ENCODE peak calls at places on chromosome 20, in ten cellular contexts. A is neural progenitor cell; F is cardiac muscle cell; Q is CD8-positive, alpha-beta T cell; C is activated B cell treated with CpG ODN at 0.5 μM for 24 hours; R is adrenal gland; T is progenitor cell of endocrine pancreas; G is stomach; K is astrocyte of the spinal cord; N is choroid plexus epithelial cell. Y is an unnamed sample.

GRCh38 chr20:62008643-62009183 is 57.0 kb downstream of the TAF4 start:
- DNase-seq in C (no peak), R (no peak), Q (no peak), F (no peak), N (no peak), G (no peak), A (no peak), K (no peak), T (no peak), Y (no peak)

GRCh38 chr20:1539816-1540215 is 17.7 kb downstream of the SIRPD start:
- DNase-seq in K (no peak), G (no peak), N (no peak), T (no peak), F (no peak), R (no peak), Q (no peak), A (no peak), C (no peak), Y (no peak)

GRCh38 chr20:16803965-16804792 is 56.0 kb downstream of the OTOR start:
- DNase-seq in T (peak; percentile 54), G (peak; percentile 54), N (peak; percentile 71), K (peak; percentile 47), R (peak; percentile 65), A (peak; percentile 82), Q (no peak), F (peak; percentile 71), C (peak; percentile 24), Y (peak; percentile 80)

GRCh38 chr20:39516964-39517363 is 554.8 kb downstream of the DHX35 start:
- DNase-seq in N (no peak), A (no peak), K (no peak), T (no peak), Q (no peak), G (no peak), R (no peak), F (no peak), C (no peak), Y (no peak)

GRCh38 chr20:63641146-63641791 is 12.0 kb downstream of the STMN3 start:
- DNase-seq in T (no peak), Q (peak; percentile 35), C (no peak), F (no peak), A (no peak), R (no peak), G (no peak), K (peak; percentile 36), N (peak; percentile 50), Y (no peak)

GRCh38 chr20:15616626-15617025 is 956.6 kb downstream of the KIF16B start:
- DNase-seq in A (no peak), N (no peak), R (no peak), G (no peak), Q (no peak), K (no peak), C (no peak), T (no peak), F (no peak), Y (no peak)

GRCh38 chr20:16518068-16518783 is 55.0 kb downstream of the KIF16B start:
- DNase-seq in Q (no peak), R (no peak), T (no peak), K (peak; percentile 41), A (peak; percentile 65), N (peak; percentile 73), G (peak; percentile 52), F (peak; percentile 57), C (no peak), Y (peak; percentile 42)

GRCh38 chr20:13865156-13865555 is 80.3 kb downstream of the NDUFAF5 start:
- DNase-seq in F (no peak), T (no peak), N (no peak), R (no peak), A (no peak), Q (no peak), C (no peak), K (no peak), G (no peak), Y (no peak)

GRCh38 chr20:40961176-40961575 is 67.4 kb upstream of the TOP1 start:
- DNase-seq in T (no peak), R (no peak), K (no peak), F (no peak), N (no peak), Q (no peak), C (no peak), G (peak; percentile 10), A (no peak), Y (no peak)

GRCh38 chr20:6828794-6829423 is 61.4 kb downstream of the BMP2 start:
- DNase-seq in R (peak; percentile 57), F (peak; percentile 85), C (no peak), T (peak; percentile 52), A (peak; percentile 84), G (peak; percentile 78), Q (no peak), K (peak; percentile 53), N (peak; percentile 81), Y (peak; percentile 69)

GRCh38 chr20:4780245-4780644 is 58.5 kb downstream of the PRND start:
- DNase-seq in T (no peak), K (no peak), A (no peak), N (no peak), Q (no peak), R (no peak), G (no peak), C (no peak), F (no peak), Y (no peak)

GRCh38 chr20:29689411-29690225 is 1567.8 kb upstream of the DEFB115 start:
- DNase-seq in G (no peak), T (no peak), R (no peak), Q (peak; percentile 13), F (no peak), K (no peak), A (no peak), N (no peak), C (no peak), Y (no peak)

GRCh38 chr20:10927011-10927583 is 253.3 kb upstream of the JAG1 start:
- DNase-seq in N (no peak), Q (no peak), A (no peak), C (no peak), G (no peak), R (no peak), K (no peak), T (no peak), F (peak; percentile 49), Y (no peak)

GRCh38 chr20:881051-881820 is 34.9 kb downstream of the ANGPT4 start:
- DNase-seq in A (no peak), F (no peak), Q (no peak), C (no peak), T (no peak), K (peak; percentile 22), N (peak; percentile 29), G (no peak), R (no peak), Y (no peak)

GRCh38 chr20:50341880-50342637 is 151.4 kb downstream of the CEBPB start:
- DNase-seq in K (no peak), Q (no peak), T (no peak), G (no peak), A (no peak), R (no peak), N (no peak), C (no peak), F (no peak), Y (no peak)

DNA sequence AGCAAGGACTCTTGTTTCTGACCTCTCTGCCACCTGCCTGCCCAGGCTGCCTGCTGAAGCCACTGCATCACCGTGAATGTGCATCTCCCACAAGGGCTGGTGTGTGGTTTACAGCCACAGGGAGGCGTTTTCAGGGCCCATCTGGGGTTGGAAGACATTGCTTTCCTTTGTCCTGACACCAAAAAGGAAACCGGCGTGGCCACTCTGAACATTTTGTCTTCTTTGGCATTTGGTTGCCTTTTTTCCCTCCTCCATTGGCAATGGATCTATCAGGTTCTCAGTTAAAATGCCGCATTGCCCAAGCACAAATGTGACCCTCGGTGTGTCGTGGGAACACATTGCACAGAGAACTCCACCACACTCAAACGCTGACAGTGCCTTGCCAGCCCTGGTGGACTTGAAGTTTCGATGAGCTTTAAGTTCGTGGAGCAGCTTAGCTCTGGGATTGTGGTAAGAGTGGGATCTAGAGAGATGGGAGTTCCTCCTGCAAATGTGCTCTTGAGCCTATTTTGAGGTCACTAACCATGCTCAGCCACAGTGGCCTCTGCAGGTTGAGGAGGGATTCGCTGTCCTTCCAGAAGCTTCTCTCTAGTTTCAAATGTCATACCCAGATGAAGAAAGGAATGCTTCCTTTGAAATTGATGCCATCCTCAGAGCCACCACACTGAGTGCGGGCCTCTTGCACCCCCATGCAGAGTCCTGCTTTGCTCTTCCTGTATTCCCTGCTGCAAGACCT is 14.8 kb upstream of the PCK1 start:
- DNase-seq in A (no peak), K (no peak), T (no peak), R (no peak), C (no peak), Q (no peak), N (no peak), F (no peak), G (no peak), Y (no peak)
- TF ChIP-seq CTCF in A (no peak), K (no peak), T (no peak), R (no peak), C (no peak), Q (no peak), N (no peak), F (no peak), G (no peak), Y (no peak)

DNA sequence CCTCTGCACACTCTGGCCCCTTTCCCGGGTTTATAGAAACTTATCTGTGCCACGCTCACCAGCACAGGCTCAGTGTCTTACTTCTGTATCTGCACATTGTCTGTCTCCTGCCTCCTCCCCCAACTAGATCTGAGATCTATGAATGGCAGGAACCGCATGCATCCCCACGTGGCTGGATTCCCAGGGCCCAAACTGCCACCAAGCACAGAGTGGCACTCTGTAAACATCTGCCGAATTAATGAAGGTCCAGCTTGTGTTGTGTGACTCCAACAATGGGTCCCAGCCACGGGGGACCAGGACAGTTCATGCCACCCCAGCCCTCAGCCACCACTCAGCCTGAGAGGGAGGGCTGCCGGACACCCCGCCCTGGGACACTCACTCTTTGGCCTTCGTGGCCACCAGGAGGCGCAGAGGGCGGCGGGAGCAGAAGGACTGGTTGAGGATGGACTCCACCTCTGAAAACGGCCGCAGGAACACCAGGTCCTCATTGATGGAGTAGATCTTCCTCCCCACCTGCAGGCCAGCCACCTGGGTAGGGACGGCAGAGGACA is 171.1 kb downstream of the PREX1 start:
- DNase-seq in Q (no peak), A (peak; percentile 75), G (peak; percentile 41), K (no peak), T (no peak), F (no peak), R (no peak), N (no peak), C (no peak), Y (peak; percentile 37)
- TF ChIP-seq CTCF in Q (no peak), A (peak; percentile 60), G (no peak), K (no peak), T (no peak), F (peak; percentile 13), R (no peak), N (no peak), C (no peak), Y (peak; percentile 39)

DNA sequence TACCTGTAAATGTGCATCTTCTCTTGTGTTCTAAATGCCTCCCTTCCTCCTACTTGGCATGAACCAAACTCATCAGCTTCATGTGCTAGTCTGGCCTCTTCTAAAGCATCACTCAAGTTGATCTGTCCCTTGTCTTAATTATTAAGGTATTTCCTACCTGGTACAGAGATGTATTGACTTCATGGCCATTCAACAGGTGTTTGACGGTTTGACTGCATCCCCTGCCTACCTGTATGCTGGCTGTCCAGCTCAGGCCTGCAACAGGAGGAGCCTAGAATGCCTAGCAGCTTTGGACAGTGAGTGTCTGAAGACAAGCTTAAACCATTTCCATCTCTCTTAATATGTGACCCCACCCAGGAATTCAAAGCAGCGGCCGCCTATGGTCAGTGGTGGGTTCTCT is 24.6 kb downstream of the RIN2 start:
- DNase-seq in K (no peak), A (no peak), R (no peak), C (no peak), F (no peak), T (no peak), Q (no peak), N (no peak), G (no peak), Y (no peak)
- TF ChIP-seq CTCF in K (no peak), A (no peak), R (no peak), C (no peak), F (no peak), T (no peak), Q (no peak), N (no peak), G (no peak), Y (no peak)

GRCh38 chr20:52469143-52469542 is 277.6 kb upstream of the ZFP64 start:
- DNase-seq in G (no peak), F (no peak), T (no peak), N (no peak), K (no peak), R (no peak), A (no peak), C (no peak), Q (no peak), Y (no peak)
- TF ChIP-seq CTCF in G (no peak), F (no peak), T (no peak), N (no peak), K (no peak), R (no peak), A (no peak), C (no peak), Q (no peak), Y (no peak)

Y was measured in neural crest cell.